ENCODE peak calls at places on chromosomes 11 and 22, in ten cellular contexts. K, A, L, W, G, M, S, Y, I and V are unnamed samples.
A peak's percentile ranks its signal among the peaks of the same experiment; 100 is the strongest.

GRCh38 chr11:34850339-34850738 is 65.8 kb downstream of the APIP start:
- DNase-seq in K (no peak), A (no peak), L (no peak), W (no peak), G (no peak), M (peak; percentile 7), S (no peak), Y (no peak), I (no peak), V (no peak)

GRCh38 chr22:35174398-35174797 is 82.9 kb upstream of the HMGXB4 start:
- DNase-seq in K (no peak), A (no peak), L (no peak), W (no peak), G (no peak), M (no peak), S (no peak), Y (no peak), I (no peak), V (no peak)

GRCh38 chr11:96318399-96318798 is 24.6 kb downstream of the MAML2 start:
- DNase-seq in K (no peak), A (no peak), L (no peak), W (no peak), G (no peak), M (no peak), S (no peak), Y (no peak), I (no peak), V (no peak)

GRCh38 chr11:120539681-120540369 is 28.3 kb downstream of the GRIK4 start:
- DNase-seq in K (no peak), A (no peak), L (peak; percentile 67), W (no peak), G (no peak), M (no peak), S (no peak), Y (no peak), I (no peak), V (no peak)

GRCh38 chr11:14582835-14583234 is 60.8 kb upstream of the PDE3B start:
- DNase-seq in K (no peak), A (peak; percentile 36), L (no peak), W (no peak), G (no peak), M (no peak), S (no peak), Y (no peak), I (no peak), V (no peak)

GRCh38 chr11:61273151-61274078 is 21.7 kb downstream of the VWCE start:
- DNase-seq in K (no peak), A (no peak), L (no peak), W (no peak), G (no peak), M (no peak), S (no peak), Y (no peak), I (no peak), V (no peak)

GRCh38 chr22:29385748-29386147 is 2.6 kb downstream of the AP1B1 start:
- DNase-seq in K (no peak), A (no peak), L (no peak), W (peak; percentile 40), G (no peak), M (no peak), S (no peak), Y (no peak), I (no peak), V (no peak)

GRCh38 chr11:104668797-104669463 is 229.3 kb downstream of the CASP12 start:
- DNase-seq in K (no peak), A (no peak), L (peak; percentile 94), W (peak; percentile 50), G (no peak), M (peak; percentile 90), S (no peak), Y (peak; percentile 58), I (peak; percentile 81), V (no peak)

GRCh38 chr11:124880958-124881357 is 15.7 kb downstream of the ROBO3 start:
- DNase-seq in K (no peak), A (no peak), L (no peak), W (no peak), G (no peak), M (no peak), S (no peak), Y (no peak), I (no peak), V (no peak)

GRCh38 chr11:9982796-9983579 is 311.0 kb downstream of the SBF2 start:
- DNase-seq in K (no peak), A (no peak), L (peak; percentile 40), W (no peak), G (no peak), M (no peak), S (no peak), Y (peak; percentile 71), I (peak; percentile 34), V (no peak)
- H3K9me3 ChIP-seq in K (no peaks in the 10 kb centered on the region), A (peaks cover 11% of the 10 kb centered on the region), L (peaks cover 3% of the 10 kb centered on the region), W (no peaks in the 10 kb centered on the region), G (no peaks in the 10 kb centered on the region), M (peaks cover 3% of the 10 kb centered on the region), S (no peaks in the 10 kb centered on the region), Y (no peaks in the 10 kb centered on the region), I (no peaks in the 10 kb centered on the region), V (no peaks in the 10 kb centered on the region)

GRCh38 chr11:117409511-117409910 is 81.9 kb downstream of the CEP164 start:
- DNase-seq in K (no peak), A (no peak), L (no peak), W (no peak), G (no peak), M (no peak), S (no peak), Y (no peak), I (no peak), V (no peak)

GRCh38 chr11:117410238-117410637 is 82.6 kb downstream of the CEP164 start:
- DNase-seq in K (no peak), A (no peak), L (no peak), W (no peak), G (no peak), M (no peak), S (no peak), Y (no peak), I (no peak), V (no peak)

GRCh38 chr11:117411736-117412135 is 84.1 kb downstream of the CEP164 start:
- DNase-seq in K (no peak), A (no peak), L (no peak), W (no peak), G (no peak), M (no peak), S (no peak), Y (no peak), I (no peak), V (no peak)

GRCh38 chr11:117412176-117412575 is 84.5 kb downstream of the CEP164 start:
- DNase-seq in K (no peak), A (no peak), L (no peak), W (no peak), G (no peak), M (no peak), S (no peak), Y (no peak), I (no peak), V (no peak)

DNA sequence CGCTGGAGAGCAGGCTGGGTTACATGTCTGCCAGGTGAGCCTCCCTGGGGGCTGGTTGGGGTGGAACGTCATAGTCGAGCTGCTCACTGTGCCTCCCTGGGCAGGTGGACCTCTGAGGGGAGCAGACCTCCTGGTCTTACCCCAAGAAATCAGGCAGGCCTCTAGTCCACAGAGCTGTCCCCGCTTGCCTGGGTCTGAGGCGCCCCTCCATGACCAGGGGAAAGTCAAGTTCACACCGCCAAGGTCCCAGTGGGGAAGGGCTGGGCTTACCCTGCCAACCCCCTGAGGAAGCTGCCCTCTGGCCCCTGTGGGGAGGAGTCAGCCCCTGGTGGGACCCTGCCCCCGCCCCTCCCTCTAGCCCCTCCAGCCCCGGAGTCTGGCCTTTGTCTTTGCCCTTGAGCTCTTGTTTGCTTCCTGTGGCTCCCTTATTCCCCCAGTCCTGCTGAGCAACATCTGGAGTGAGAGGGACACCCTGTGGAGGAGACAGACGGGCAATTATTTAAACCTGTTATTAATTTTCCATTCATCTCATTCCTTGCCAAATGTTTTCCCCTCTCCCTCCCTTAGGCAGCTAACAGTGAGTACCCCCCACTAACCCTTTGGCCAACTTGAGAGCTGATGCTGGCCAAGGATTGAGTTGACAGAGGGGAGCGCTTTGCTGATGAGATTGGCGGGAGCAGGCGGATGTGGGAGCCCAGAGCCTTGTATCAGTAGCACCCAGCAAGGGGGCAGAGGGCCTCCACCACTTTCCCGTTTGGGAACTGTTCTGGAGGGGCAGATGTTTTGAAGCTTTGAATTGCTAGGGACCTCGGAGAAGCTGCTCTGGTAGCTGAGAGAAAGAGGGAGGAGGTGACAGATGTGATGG is 83.4 kb downstream of the CEP164 start:
- DNase-seq in K (no peak), A (no peak), L (no peak), W (no peak), G (no peak), M (no peak), S (no peak), Y (peak; percentile 67), I (no peak), V (no peak)
- H3K4me1 ChIP-seq in K (no peaks in the 10 kb centered on the region), A (no peaks in the 10 kb centered on the region), L (no peaks in the 10 kb centered on the region), W (no peaks in the 10 kb centered on the region), G (no peaks in the 10 kb centered on the region), M (peaks cover 6% of the 10 kb centered on the region), S (no peaks in the 10 kb centered on the region), Y (peaks cover 17% of the 10 kb centered on the region), I (no peaks in the 10 kb centered on the region), V (no peaks in the 10 kb centered on the region)

GRCh38 chr22:16973591-16974297 is 34.3 kb downstream of the GAB4 start:
- DNase-seq in K (no peak), A (no peak), L (no peak), W (no peak), G (no peak), M (no peak), S (no peak), Y (no peak), I (no peak), V (no peak)
- H3K9me3 ChIP-seq in K (no peaks in the 10 kb centered on the region), A (no peaks in the 10 kb centered on the region), L (peaks cover 7% of the 10 kb centered on the region), W (no peaks in the 10 kb centered on the region), G (no peaks in the 10 kb centered on the region), M (no peaks in the 10 kb centered on the region), S (no peaks in the 10 kb centered on the region), Y (no peaks in the 10 kb centered on the region), I (no peaks in the 10 kb centered on the region), V (no peaks in the 10 kb centered on the region)

GRCh38 chr11:117217141-117217609 is 14.7 kb downstream of the PCSK7 start:
- DNase-seq in K (no peak), A (no peak), L (peak; percentile 88), W (no peak), G (peak; percentile 60), M (peak; percentile 54), S (no peak), Y (no peak), I (peak; percentile 54), V (no peak)

GRCh38 chr11:117219455-117219854 is 12.4 kb downstream of the PCSK7 start:
- DNase-seq in K (no peak), A (no peak), L (no peak), W (no peak), G (peak; percentile 25), M (no peak), S (no peak), Y (no peak), I (no peak), V (no peak)

GRCh38 chr11:117218133-117218915 is 13.5 kb downstream of the PCSK7 start:
- DNase-seq in K (no peak), A (peak; percentile 61), L (peak; percentile 57), W (no peak), G (peak; percentile 85), M (no peak), S (no peak), Y (no peak), I (no peak), V (no peak)

GRCh38 chr11:117219001-117219400 is 12.9 kb downstream of the PCSK7 start:
- DNase-seq in K (no peak), A (no peak), L (no peak), W (no peak), G (peak; percentile 38), M (no peak), S (no peak), Y (no peak), I (no peak), V (no peak)

GRCh38 chr11:117217685-117218084 is 14.2 kb downstream of the PCSK7 start:
- DNase-seq in K (no peak), A (no peak), L (no peak), W (no peak), G (peak; percentile 36), M (no peak), S (no peak), Y (no peak), I (no peak), V (no peak)
- H3K4me1 ChIP-seq in K (no peaks in the 10 kb centered on the region), A (peaks cover 42% of the 10 kb centered on the region), L (peaks cover 40% of the 10 kb centered on the region), W (no peaks in the 10 kb centered on the region), G (peaks cover 35% of the 10 kb centered on the region), M (peaks cover 8% of the 10 kb centered on the region), S (no peaks in the 10 kb centered on the region), Y (peaks cover 9% of the 10 kb centered on the region), I (peaks cover 69% of the 10 kb centered on the region), V (peaks cover 6% of the 10 kb centered on the region)